ENCODE peak calls at places on chromosomes 6 and 20, in six cellular contexts. One of them, this sample, is unnamed.

GRCh38 chr6:40671338-40672050 is 84.3 kb upstream of the LRFN2 start:
- DNase-seq in heart left ventricle: no peak
- DNase-seq in brain microvascular endothelial cell: no peak
- DNase-seq in fibroblast of lung: no peak
- DNase-seq in endodermal cell: no peak
- DNase-seq in mesothelial cell of epicardium: no peak
- DNase-seq in this sample: no peak

GRCh38 chr6:128414943-128415342 is 105.5 kb downstream of the PTPRK start:
- DNase-seq in endodermal cell: no peak
- DNase-seq in mesothelial cell of epicardium: no peak
- DNase-seq in heart left ventricle: no peak
- DNase-seq in fibroblast of lung: no peak
- DNase-seq in brain microvascular endothelial cell: no peak
- DNase-seq in this sample: no peak

GRCh38 chr20:33518071-33518470 is 28.2 kb downstream of the CBFA2T2 start:
- DNase-seq in fibroblast of lung: peak
- DNase-seq in endodermal cell: no peak
- DNase-seq in mesothelial cell of epicardium: no peak
- DNase-seq in brain microvascular endothelial cell: peak
- DNase-seq in heart left ventricle: no peak
- DNase-seq in this sample: no peak

GRCh38 chr20:50395258-50395729 is 114.9 kb upstream of the PTPN1 start:
- DNase-seq in brain microvascular endothelial cell: peak
- DNase-seq in fibroblast of lung: peak
- DNase-seq in mesothelial cell of epicardium: no peak
- DNase-seq in endodermal cell: no peak
- DNase-seq in heart left ventricle: peak
- DNase-seq in this sample: no peak

GRCh38 chr6:11525468-11526155 is 11.9 kb upstream of the TMEM170B start:
- DNase-seq in heart left ventricle: no peak
- DNase-seq in endodermal cell: no peak
- DNase-seq in brain microvascular endothelial cell: no peak
- DNase-seq in fibroblast of lung: peak
- DNase-seq in mesothelial cell of epicardium: no peak
- DNase-seq in this sample: no peak

GRCh38 chr20:42530855-42531674 is 658.6 kb downstream of the PTPRT start:
- DNase-seq in brain microvascular endothelial cell: no peak
- DNase-seq in heart left ventricle: no peak
- DNase-seq in endodermal cell: peak
- DNase-seq in mesothelial cell of epicardium: no peak
- DNase-seq in fibroblast of lung: no peak
- DNase-seq in this sample: no peak

GRCh38 chr6:16950825-16951495 is 150.9 kb upstream of the STMND1 start:
- DNase-seq in brain microvascular endothelial cell: no peak
- DNase-seq in heart left ventricle: no peak
- DNase-seq in fibroblast of lung: no peak
- DNase-seq in mesothelial cell of epicardium: no peak
- DNase-seq in endodermal cell: no peak
- DNase-seq in this sample: no peak

GRCh38 chr6:110589865-110590513 is 113.6 kb upstream of the SLC22A16 start:
- DNase-seq in endodermal cell: no peak
- DNase-seq in brain microvascular endothelial cell: no peak
- DNase-seq in fibroblast of lung: no peak
- DNase-seq in heart left ventricle: no peak
- DNase-seq in mesothelial cell of epicardium: no peak
- DNase-seq in this sample: no peak

GRCh38 chr6:17012421-17013225 is 89.2 kb upstream of the STMND1 start:
- DNase-seq in endodermal cell: peak
- DNase-seq in fibroblast of lung: peak
- DNase-seq in heart left ventricle: no peak
- DNase-seq in mesothelial cell of epicardium: no peak
- DNase-seq in brain microvascular endothelial cell: peak
- DNase-seq in this sample: no peak

GRCh38 chr20:10436053-10436699 is 1.1 kb downstream of the SLX4IP start:
- DNase-seq in mesothelial cell of epicardium: no peak
- DNase-seq in endodermal cell: no peak
- DNase-seq in heart left ventricle: no peak
- DNase-seq in fibroblast of lung: no peak
- DNase-seq in brain microvascular endothelial cell: no peak
- DNase-seq in this sample: no peak

GRCh38 chr6:43698584-43699349 is 11.2 kb upstream of the MRPS18A start:
- DNase-seq in mesothelial cell of epicardium: no peak
- DNase-seq in heart left ventricle: no peak
- DNase-seq in brain microvascular endothelial cell: peak
- DNase-seq in endodermal cell: peak
- DNase-seq in fibroblast of lung: peak
- DNase-seq in this sample: no peak

GRCh38 chr20:47148059-47148458 is 208.4 kb downstream of the ZMYND8 start:
- DNase-seq in fibroblast of lung: no peak
- DNase-seq in brain microvascular endothelial cell: no peak
- DNase-seq in heart left ventricle: no peak
- DNase-seq in endodermal cell: no peak
- DNase-seq in mesothelial cell of epicardium: no peak
- DNase-seq in this sample: no peak

GRCh38 chr20:47154089-47154488 is 202.4 kb downstream of the ZMYND8 start:
- DNase-seq in fibroblast of lung: no peak
- DNase-seq in brain microvascular endothelial cell: no peak
- DNase-seq in endodermal cell: no peak
- DNase-seq in mesothelial cell of epicardium: no peak
- DNase-seq in heart left ventricle: no peak
- DNase-seq in this sample: no peak

GRCh38 chr20:47152078-47152477 is 204.4 kb downstream of the ZMYND8 start:
- DNase-seq in mesothelial cell of epicardium: no peak
- DNase-seq in endodermal cell: no peak
- DNase-seq in fibroblast of lung: no peak
- DNase-seq in brain microvascular endothelial cell: no peak
- DNase-seq in heart left ventricle: no peak
- DNase-seq in this sample: no peak

GRCh38 chr20:47149939-47150338 is 206.6 kb downstream of the ZMYND8 start:
- DNase-seq in fibroblast of lung: no peak
- DNase-seq in heart left ventricle: no peak
- DNase-seq in brain microvascular endothelial cell: no peak
- DNase-seq in mesothelial cell of epicardium: no peak
- DNase-seq in endodermal cell: no peak
- DNase-seq in this sample: no peak

GRCh38 chr20:47150403-47151152 is 205.9 kb downstream of the ZMYND8 start:
- DNase-seq in endodermal cell: peak
- DNase-seq in heart left ventricle: no peak
- DNase-seq in fibroblast of lung: peak
- DNase-seq in brain microvascular endothelial cell: peak
- DNase-seq in mesothelial cell of epicardium: no peak
- DNase-seq in this sample: no peak
- TF ChIP-seq CTCF in endodermal cell: peak
- TF ChIP-seq CTCF in heart left ventricle: peak
- TF ChIP-seq CTCF in fibroblast of lung: peak
- TF ChIP-seq CTCF in brain microvascular endothelial cell: peak
- TF ChIP-seq CTCF in mesothelial cell of epicardium: peak
- TF ChIP-seq CTCF in this sample: peak

GRCh38 chr20:54044156-54044555 is 26.2 kb downstream of the BCAS1 start:
- DNase-seq in heart left ventricle: no peak
- DNase-seq in mesothelial cell of epicardium: no peak
- DNase-seq in fibroblast of lung: peak
- DNase-seq in brain microvascular endothelial cell: peak
- DNase-seq in endodermal cell: no peak
- DNase-seq in this sample: no peak

GRCh38 chr20:54041336-54041735 is 29.1 kb downstream of the BCAS1 start:
- DNase-seq in endodermal cell: no peak
- DNase-seq in heart left ventricle: no peak
- DNase-seq in fibroblast of lung: no peak
- DNase-seq in brain microvascular endothelial cell: no peak
- DNase-seq in mesothelial cell of epicardium: no peak
- DNase-seq in this sample: no peak

GRCh38 chr20:54042021-54042420 is 28.4 kb downstream of the BCAS1 start:
- DNase-seq in mesothelial cell of epicardium: no peak
- DNase-seq in endodermal cell: no peak
- DNase-seq in heart left ventricle: no peak
- DNase-seq in fibroblast of lung: no peak
- DNase-seq in brain microvascular endothelial cell: no peak
- DNase-seq in this sample: no peak

GRCh38 chr20:54040528-54040927 is 29.9 kb downstream of the BCAS1 start:
- DNase-seq in mesothelial cell of epicardium: no peak
- DNase-seq in brain microvascular endothelial cell: no peak
- DNase-seq in fibroblast of lung: no peak
- DNase-seq in heart left ventricle: no peak
- DNase-seq in endodermal cell: no peak
- DNase-seq in this sample: no peak

GRCh38 chr20:54043044-54043967 is 27.1 kb downstream of the BCAS1 start:
- DNase-seq in brain microvascular endothelial cell: no peak
- DNase-seq in heart left ventricle: no peak
- DNase-seq in mesothelial cell of epicardium: no peak
- DNase-seq in fibroblast of lung: no peak
- DNase-seq in endodermal cell: no peak
- DNase-seq in this sample: no peak
- TF ChIP-seq CTCF in brain microvascular endothelial cell: no peak
- TF ChIP-seq CTCF in heart left ventricle: no peak
- TF ChIP-seq CTCF in mesothelial cell of epicardium: no peak
- TF ChIP-seq CTCF in fibroblast of lung: no peak
- TF ChIP-seq CTCF in endodermal cell: no peak
- TF ChIP-seq CTCF in this sample: no peak

DNA sequence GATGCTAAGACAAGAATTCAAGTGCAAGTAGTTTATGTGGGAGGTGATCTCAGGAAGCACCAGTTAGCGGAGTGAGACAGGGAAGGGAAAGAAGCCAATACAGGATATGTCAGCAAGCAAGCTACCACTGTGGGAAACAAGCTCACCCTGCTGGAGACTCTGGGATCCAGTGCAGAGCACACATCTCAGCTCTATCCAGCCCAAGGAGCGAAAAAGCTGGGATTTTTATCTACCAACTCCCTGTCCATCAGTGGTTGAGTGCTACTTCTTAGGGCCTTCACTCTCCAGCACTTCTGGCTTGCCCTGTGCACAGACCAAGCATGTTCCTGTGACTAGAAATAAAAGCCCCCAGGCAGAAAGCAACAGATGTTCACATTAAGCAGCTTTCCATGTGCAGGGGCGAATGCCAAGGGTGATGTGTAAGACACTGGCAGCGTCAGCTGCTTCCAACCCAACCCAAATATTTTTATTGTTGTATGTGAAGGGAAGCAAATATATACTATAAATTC is 10.8 kb upstream of the RNF24 start:
- DNase-seq in endodermal cell: peak
- DNase-seq in brain microvascular endothelial cell: peak
- DNase-seq in mesothelial cell of epicardium: no peak
- DNase-seq in heart left ventricle: no peak
- DNase-seq in fibroblast of lung: peak
- DNase-seq in this sample: no peak
- TF ChIP-seq CTCF in endodermal cell: peak
- TF ChIP-seq CTCF in brain microvascular endothelial cell: peak
- TF ChIP-seq CTCF in mesothelial cell of epicardium: no peak
- TF ChIP-seq CTCF in heart left ventricle: peak
- TF ChIP-seq CTCF in fibroblast of lung: peak
- TF ChIP-seq CTCF in this sample: peak

DNA sequence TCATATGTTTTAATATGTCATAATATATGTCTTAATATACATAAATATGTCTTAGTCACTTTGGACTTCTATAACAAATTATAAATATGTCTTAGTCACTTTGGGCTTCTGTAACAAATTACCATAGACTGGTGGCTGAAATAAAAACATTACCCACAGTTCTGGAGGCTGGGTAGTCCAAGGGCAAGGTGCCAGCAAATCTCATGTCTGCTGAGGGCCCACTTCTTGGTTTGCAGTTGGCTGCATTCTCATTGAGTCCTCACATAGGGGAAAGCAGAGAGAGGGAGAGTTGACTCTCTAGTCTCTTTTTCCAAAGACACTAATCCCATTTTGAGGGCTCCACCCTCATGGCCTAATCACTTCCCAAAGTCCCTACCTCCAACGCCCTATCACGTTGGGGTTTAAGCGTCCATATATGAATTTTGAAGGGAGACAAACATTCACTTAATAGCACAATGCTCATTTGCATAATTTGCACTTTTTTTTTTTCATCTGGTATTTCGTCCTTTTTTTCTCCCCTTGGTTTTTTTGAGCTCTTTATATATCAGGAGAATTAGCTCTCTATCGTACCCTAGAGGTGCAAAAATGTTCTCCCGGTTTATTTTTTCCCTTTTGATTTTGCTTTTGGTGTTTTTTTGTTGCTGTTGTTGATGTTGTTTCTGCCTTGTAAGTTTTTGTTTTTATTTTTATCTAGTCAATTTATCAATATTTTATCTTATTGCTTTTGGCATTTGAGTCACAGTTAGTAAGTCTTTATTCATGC is 266.4 kb downstream of the PLCB1 start:
- DNase-seq in endodermal cell: no peak
- DNase-seq in brain microvascular endothelial cell: no peak
- DNase-seq in fibroblast of lung: no peak
- DNase-seq in mesothelial cell of epicardium: no peak
- DNase-seq in heart left ventricle: no peak
- DNase-seq in this sample: no peak
- TF ChIP-seq CTCF in endodermal cell: peak
- TF ChIP-seq CTCF in brain microvascular endothelial cell: no peak
- TF ChIP-seq CTCF in fibroblast of lung: no peak
- TF ChIP-seq CTCF in mesothelial cell of epicardium: no peak
- TF ChIP-seq CTCF in heart left ventricle: no peak
- TF ChIP-seq CTCF in this sample: no peak

GRCh38 chr20:57329608-57330221 is at the start of gene SPO11:
- DNase-seq in fibroblast of lung: no peak
- DNase-seq in endodermal cell: peak
- DNase-seq in heart left ventricle: no peak
- DNase-seq in brain microvascular endothelial cell: no peak
- DNase-seq in mesothelial cell of epicardium: no peak
- DNase-seq in this sample: peak
- TF ChIP-seq CTCF in fibroblast of lung: no peak
- TF ChIP-seq CTCF in endodermal cell: peak
- TF ChIP-seq CTCF in heart left ventricle: peak
- TF ChIP-seq CTCF in brain microvascular endothelial cell: peak
- TF ChIP-seq CTCF in mesothelial cell of epicardium: no peak
- TF ChIP-seq CTCF in this sample: no peak

GRCh38 chr6:31493875-31494694 is 3.9 kb upstream of the MICB start:
- DNase-seq in endodermal cell: peak
- DNase-seq in heart left ventricle: peak
- DNase-seq in brain microvascular endothelial cell: peak
- DNase-seq in fibroblast of lung: peak
- DNase-seq in mesothelial cell of epicardium: peak
- DNase-seq in this sample: peak
- TF ChIP-seq CTCF in endodermal cell: peak
- TF ChIP-seq CTCF in heart left ventricle: peak
- TF ChIP-seq CTCF in brain microvascular endothelial cell: peak
- TF ChIP-seq CTCF in fibroblast of lung: peak
- TF ChIP-seq CTCF in mesothelial cell of epicardium: peak
- TF ChIP-seq CTCF in this sample: peak

GRCh38 chr20:2865630-2866029 is 7.7 kb upstream of the PTPRA start:
- DNase-seq in endodermal cell: peak
- DNase-seq in brain microvascular endothelial cell: no peak
- DNase-seq in mesothelial cell of epicardium: no peak
- DNase-seq in heart left ventricle: no peak
- DNase-seq in fibroblast of lung: no peak
- DNase-seq in this sample: no peak
- TF ChIP-seq CTCF in endodermal cell: peak
- TF ChIP-seq CTCF in brain microvascular endothelial cell: peak
- TF ChIP-seq CTCF in mesothelial cell of epicardium: no peak
- TF ChIP-seq CTCF in heart left ventricle: no peak
- TF ChIP-seq CTCF in fibroblast of lung: no peak
- TF ChIP-seq CTCF in this sample: no peak

GRCh38 chr6:125853740-125854139 is 63.0 kb downstream of the NCOA7 start:
- DNase-seq in fibroblast of lung: peak
- DNase-seq in brain microvascular endothelial cell: no peak
- DNase-seq in heart left ventricle: no peak
- DNase-seq in mesothelial cell of epicardium: no peak
- DNase-seq in endodermal cell: no peak
- DNase-seq in this sample: no peak
- TF ChIP-seq CTCF in fibroblast of lung: no peak
- TF ChIP-seq CTCF in brain microvascular endothelial cell: no peak
- TF ChIP-seq CTCF in heart left ventricle: no peak
- TF ChIP-seq CTCF in mesothelial cell of epicardium: no peak
- TF ChIP-seq CTCF in endodermal cell: no peak
- TF ChIP-seq CTCF in this sample: no peak

This sample was measured in osteocyte.